ENCODE peak calls at places on chromosomes 11 and 22, in seven cellular contexts. D is naive B cell; A is right cardiac atrium; P is naive thymus-derived CD4-positive, alpha-beta T cell; L is heart left ventricle; F is gastroesophageal sphincter; O is esophagus mucosa. C is an unnamed sample.

GRCh38 chr22:49763696-49764095 is 64.0 kb downstream of the BRD1 start:
- ATAC-seq in D (no peak), A (peak), P (no peak), L (no peak), F (no peak), O (no peak), C (no peak)

GRCh38 chr11:112321521-112322172 is 61.0 kb upstream of the PLET1 start:
- ATAC-seq in D (no peak), A (peak), P (peak), L (peak), F (no peak), O (peak), C (no peak)

GRCh38 chr11:22666700-22667439 is 459 bp downstream of the GAS2 start:
- ATAC-seq in D (peak), A (peak), P (peak), L (peak), F (peak), O (peak), C (no peak)

GRCh38 chr11:82790723-82791487 is 57.2 kb upstream of the FAM181B start:
- ATAC-seq in D (no peak), A (peak), P (peak), L (peak), F (no peak), O (no peak), C (no peak)

GRCh38 chr11:109996060-109996459 is 97.1 kb upstream of the ZC3H12C start:
- ATAC-seq in D (no peak), A (no peak), P (no peak), L (no peak), F (no peak), O (no peak), C (no peak)

GRCh38 chr11:35127619-35128018 is 11.4 kb upstream of the CD44 start:
- ATAC-seq in D (no peak), A (no peak), P (no peak), L (no peak), F (no peak), O (no peak), C (peak)

GRCh38 chr11:99535406-99535805 is 514.7 kb downstream of the CNTN5 start:
- ATAC-seq in D (no peak), A (no peak), P (no peak), L (no peak), F (no peak), O (no peak), C (no peak)

GRCh38 chr11:2461253-2462091 is 16.7 kb downstream of the KCNQ1 start:
- ATAC-seq in D (no peak), A (peak), P (no peak), L (peak), F (no peak), O (no peak), C (no peak)

GRCh38 chr11:74085542-74085892 is 76.6 kb upstream of the UCP3 start:
- ATAC-seq in D (no peak), A (no peak), P (peak), L (no peak), F (no peak), O (no peak), C (no peak)

GRCh38 chr11:71488968-71489265 is 35.9 kb downstream of the NADSYN1 start:
- ATAC-seq in D (no peak), A (no peak), P (no peak), L (no peak), F (no peak), O (no peak), C (peak)

GRCh38 chr11:31795706-31796522 is 15.2 kb downstream of the PAX6 start:
- ATAC-seq in D (no peak), A (no peak), P (no peak), L (no peak), F (no peak), O (no peak), C (no peak)

GRCh38 chr22:21632237-21632895 is at the start of gene CCDC116:
- ATAC-seq in D (no peak), A (no peak), P (peak), L (no peak), F (no peak), O (no peak), C (no peak)

GRCh38 chr11:102780491-102780918 is at the start of gene MMP10:
- ATAC-seq in D (no peak), A (no peak), P (no peak), L (no peak), F (no peak), O (no peak), C (no peak)

GRCh38 chr22:39567135-39567946 is 3.2 kb upstream of the CACNA1I start:
- ATAC-seq in D (peak), A (no peak), P (peak), L (no peak), F (no peak), O (peak), C (peak)

GRCh38 chr11:121524233-121524631 is 71.5 kb upstream of the SORL1-AS1 start:
- ATAC-seq in D (no peak), A (no peak), P (no peak), L (no peak), F (no peak), O (no peak), C (no peak)

GRCh38 chr11:82978422-82979099 is 77.0 kb downstream of the DDIAS start:
- ATAC-seq in D (no peak), A (no peak), P (no peak), L (no peak), F (no peak), O (no peak), C (peak)

GRCh38 chr11:64534391-64534801 is 56.6 kb upstream of the SLC22A12 start:
- ATAC-seq in D (no peak), A (no peak), P (no peak), L (no peak), F (no peak), O (no peak), C (no peak)

GRCh38 chr11:61417670-61418069 is 12.1 kb downstream of the CPSF7 start:
- ATAC-seq in D (no peak), A (peak), P (peak), L (peak), F (no peak), O (peak), C (no peak)

GRCh38 chr11:584287-584686 is 8.0 kb downstream of the PHRF1 start:
- ATAC-seq in D (no peak), A (no peak), P (no peak), L (no peak), F (no peak), O (no peak), C (no peak)

GRCh38 chr11:112597290-112597689 is 336.6 kb upstream of the PLET1 start:
- ATAC-seq in D (no peak), A (no peak), P (no peak), L (no peak), F (no peak), O (no peak), C (no peak)

GRCh38 chr22:42632096-42632495 is 8.3 kb downstream of the ATP5MGL start:
- ATAC-seq in D (no peak), A (no peak), P (no peak), L (no peak), F (no peak), O (no peak), C (no peak)

GRCh38 chr11:57801185-57801490 is 39.5 kb downstream of the CTNND1 start:
- ATAC-seq in D (no peak), A (no peak), P (peak), L (no peak), F (no peak), O (no peak), C (no peak)

GRCh38 chr11:73469401-73469800 is 93.2 kb downstream of the RELT start:
- ATAC-seq in D (no peak), A (peak), P (no peak), L (peak), F (peak), O (no peak), C (no peak)

GRCh38 chr11:61728066-61728939 is 24.1 kb upstream of the MYRF start:
- ATAC-seq in D (no peak), A (no peak), P (no peak), L (no peak), F (no peak), O (no peak), C (no peak)